ENCODE peak calls at places on chromosomes 7 and 10, in four cellular contexts. D is NCI-H1105, J is IMR-90, X is NCI-H460. K is an unnamed sample.

GRCh38 chr10:34996843-34997242 is 93.3 kb downstream of the CUL2 start:
- DNase-seq in D (no peak), J (peak; percentile 16), X (no peak), K (no peak)

GRCh38 chr10:48187713-48188541 is 86.6 kb downstream of the FRMPD2 start:
- DNase-seq in D (no peak), J (no peak), X (no peak), K (no peak)

GRCh38 chr10:114278884-114279191 is 39.8 kb downstream of the VWA2 start:
- DNase-seq in D (no peak), J (no peak), X (no peak), K (no peak)

GRCh38 chr10:13917791-13918190 is 331.0 kb downstream of the PRPF18 start:
- DNase-seq in D (no peak), J (no peak), X (no peak), K (no peak)

GRCh38 chr10:53111529-53111928 is 338.9 kb upstream of the MBL2 start:
- DNase-seq in D (no peak), J (no peak), X (no peak), K (peak; percentile 1)

GRCh38 chr10:71046747-71047146 is 158.4 kb upstream of the PCBD1 start:
- DNase-seq in D (no peak), J (no peak), X (no peak), K (no peak)

GRCh38 chr10:119370972-119371703 is 163.8 kb downstream of the GRK5 start:
- DNase-seq in D (no peak), J (peak; percentile 94), X (no peak), K (peak; percentile 52)

GRCh38 chr10:129031233-129032150 is 435.5 kb upstream of the MGMT start:
- DNase-seq in D (peak; percentile 31), J (peak; percentile 12), X (peak; percentile 25), K (peak; percentile 52)

GRCh38 chr10:32893431-32893830 is 64.6 kb downstream of the ITGB1 start:
- DNase-seq in D (no peak), J (no peak), X (no peak), K (peak; percentile 20)

GRCh38 chr7:113331155-113331898 is 213.0 kb upstream of the SMIM30 start:
- DNase-seq in D (no peak), J (no peak), X (no peak), K (peak; percentile 69)

GRCh38 chr7:43458330-43458729 is 124.6 kb upstream of the STK17A start:
- DNase-seq in D (no peak), J (no peak), X (no peak), K (no peak)

GRCh38 chr7:148662646-148663045 is 36.1 kb upstream of the CUL1 start:
- DNase-seq in D (no peak), J (no peak), X (no peak), K (no peak)

GRCh38 chr7:2710901-2711551 is 23.0 kb downstream of the AMZ1 start:
- DNase-seq in D (no peak), J (peak; percentile 32), X (no peak), K (no peak)

GRCh38 chr7:50867048-50867383 is 84.3 kb upstream of the GRB10 start:
- DNase-seq in D (no peak), J (no peak), X (no peak), K (no peak)

GRCh38 chr7:1055084-1055450 is 10.7 kb downstream of the GPR146 start:
- DNase-seq in D (no peak), J (peak; percentile 26), X (no peak), K (no peak)

GRCh38 chr7:51029586-51030230 is 247.0 kb upstream of the GRB10 start:
- DNase-seq in D (no peak), J (peak; percentile 92), X (no peak), K (peak; percentile 14)

K was measured in SJCRH30.